ENCODE peak calls at places on chromosome 6, in four cellular contexts. One of them, this sample, is unnamed.

GRCh38 chr6:10347561-10348327 is 67.1 kb downstream of the TFAP2A start:
- DNase-seq in HCT116: peak; percentile 8
- DNase-seq in tibial artery: no peak
- DNase-seq in AG04450: no peak
- DNase-seq in this sample: no peak

GRCh38 chr6:156899071-156899470 is 121.9 kb downstream of the ARID1B start:
- DNase-seq in HCT116: no peak
- DNase-seq in tibial artery: no peak
- DNase-seq in AG04450: no peak
- DNase-seq in this sample: no peak

GRCh38 chr6:32973934-32974333 is 5.5 kb downstream of the BRD2 start:
- DNase-seq in HCT116: no peak
- DNase-seq in tibial artery: no peak
- DNase-seq in AG04450: no peak
- DNase-seq in this sample: no peak

GRCh38 chr6:145071836-145072235 is 663.5 kb downstream of the EPM2A start:
- DNase-seq in HCT116: no peak
- DNase-seq in tibial artery: no peak
- DNase-seq in AG04450: peak; percentile 64
- DNase-seq in this sample: no peak

GRCh38 chr6:33925869-33926268 is 122.1 kb upstream of the MLN start:
- DNase-seq in HCT116: no peak
- DNase-seq in tibial artery: no peak
- DNase-seq in AG04450: no peak
- DNase-seq in this sample: no peak

GRCh38 chr6:67986694-67987232 is 648.3 kb upstream of the ADGRB3 start:
- DNase-seq in HCT116: no peak
- DNase-seq in tibial artery: no peak
- DNase-seq in AG04450: no peak
- DNase-seq in this sample: no peak

GRCh38 chr6:36413489-36414153 is 26.2 kb upstream of the ETV7 start:
- DNase-seq in HCT116: no peak
- DNase-seq in tibial artery: no peak
- DNase-seq in AG04450: no peak
- DNase-seq in this sample: no peak

GRCh38 chr6:28606424-28607391 is 81.0 kb downstream of the GPX5 start:
- DNase-seq in HCT116: peak; percentile 87
- DNase-seq in tibial artery: no peak
- DNase-seq in AG04450: no peak
- DNase-seq in this sample: peak; percentile 24

GRCh38 chr6:28922004-28922840 is 1.6 kb downstream of the TRIM27 start:
- DNase-seq in HCT116: peak; percentile 62
- DNase-seq in tibial artery: no peak
- DNase-seq in AG04450: no peak
- DNase-seq in this sample: no peak

GRCh38 chr6:108801331-108801730 is 46.9 kb upstream of the ARMC2 start:
- DNase-seq in HCT116: no peak
- DNase-seq in tibial artery: no peak
- DNase-seq in AG04450: no peak
- DNase-seq in this sample: no peak

GRCh38 chr6:20486641-20487040 is 47.6 kb upstream of the CDKAL1 start:
- DNase-seq in HCT116: no peak
- DNase-seq in tibial artery: no peak
- DNase-seq in AG04450: no peak
- DNase-seq in this sample: no peak

GRCh38 chr6:26576929-26577719 is 19.6 kb upstream of the ABT1 start:
- DNase-seq in HCT116: peak; percentile 84
- DNase-seq in tibial artery: no peak
- DNase-seq in AG04450: no peak
- DNase-seq in this sample: no peak

GRCh38 chr6:2589171-2589661 is 161.5 kb downstream of the MYLK4 start:
- DNase-seq in HCT116: no peak
- DNase-seq in tibial artery: no peak
- DNase-seq in AG04450: no peak
- DNase-seq in this sample: no peak

GRCh38 chr6:3285049-3285639 is 26.4 kb downstream of the PSMG4 start:
- DNase-seq in HCT116: no peak
- DNase-seq in tibial artery: peak; percentile 37
- DNase-seq in AG04450: no peak
- DNase-seq in this sample: no peak

GRCh38 chr6:113642714-113643442 is 214.3 kb upstream of the MARCKS start:
- DNase-seq in HCT116: no peak
- DNase-seq in tibial artery: no peak
- DNase-seq in AG04450: no peak
- DNase-seq in this sample: no peak

GRCh38 chr6:117169781-117170281 is 95.5 kb upstream of the VGLL2 start:
- DNase-seq in HCT116: no peak
- DNase-seq in tibial artery: no peak
- DNase-seq in AG04450: no peak
- DNase-seq in this sample: no peak

GRCh38 chr6:44386364-44386928 is 1.1 kb upstream of the CDC5L start:
- DNase-seq in HCT116: no peak
- DNase-seq in tibial artery: peak; percentile 82
- DNase-seq in AG04450: no peak
- DNase-seq in this sample: no peak

GRCh38 chr6:39855356-39855995 is 63.3 kb downstream of the DAAM2 start:
- DNase-seq in HCT116: no peak
- DNase-seq in tibial artery: no peak
- DNase-seq in AG04450: no peak
- DNase-seq in this sample: no peak

GRCh38 chr6:12291785-12292604 is 1.8 kb downstream of the EDN1 start:
- DNase-seq in HCT116: no peak
- DNase-seq in tibial artery: no peak
- DNase-seq in AG04450: no peak
- DNase-seq in this sample: no peak

GRCh38 chr6:161228911-161229591 is 44.8 kb downstream of the AGPAT4 start:
- DNase-seq in HCT116: no peak
- DNase-seq in tibial artery: no peak
- DNase-seq in AG04450: peak; percentile 65
- DNase-seq in this sample: no peak